ENCODE peak calls at places on chromosomes 11 and 22, in four cellular contexts. O, K, I and Q are unnamed samples.

GRCh38 chr11:47863189-47863892 is 15.2 kb upstream of the NUP160 start:
- DNase-seq in O (no peak), K (no peak), I (peak), Q (no peak)

GRCh38 chr11:46160100-46160499 is 38.8 kb upstream of the PHF21A start:
- DNase-seq in O (no peak), K (no peak), I (no peak), Q (no peak)

GRCh38 chr11:120337133-120337895 is 1.1 kb downstream of the ARHGEF12 start:
- DNase-seq in O (peak), K (peak), I (no peak), Q (peak)

GRCh38 chr11:44621140-44621681 is 55.7 kb downstream of the CD82 start:
- DNase-seq in O (peak), K (peak), I (peak), Q (peak)

GRCh38 chr11:15236514-15236913 is 121.8 kb downstream of the INSC start:
- DNase-seq in O (no peak), K (no peak), I (no peak), Q (no peak)

GRCh38 chr11:46108752-46109151 is 12.5 kb downstream of the PHF21A start:
- DNase-seq in O (no peak), K (no peak), I (no peak), Q (no peak)

GRCh38 chr11:132838621-132839020 is 693.7 kb downstream of the OPCML start:
- DNase-seq in O (peak), K (no peak), I (peak), Q (no peak)

GRCh38 chr11:17381156-17381555 is 7.3 kb downstream of the KCNJ11 start:
- DNase-seq in O (no peak), K (no peak), I (peak), Q (no peak)

GRCh38 chr11:113690619-113691569 is 15.2 kb downstream of the TMPRSS5 start:
- DNase-seq in O (no peak), K (peak), I (peak), Q (no peak)

GRCh38 chr11:109552376-109552775 is 130.4 kb downstream of the C11orf87 start:
- DNase-seq in O (no peak), K (no peak), I (peak), Q (no peak)

GRCh38 chr22:24001314-24001713 is 3.9 kb downstream of the GSTT4 start:
- DNase-seq in O (no peak), K (no peak), I (no peak), Q (no peak)

GRCh38 chr22:46381142-46381541 is 45.6 kb downstream of the TRMU start:
- DNase-seq in O (no peak), K (peak), I (no peak), Q (no peak)

GRCh38 chr11:35593143-35593542 is 25.1 kb upstream of the FJX1 start:
- DNase-seq in O (no peak), K (no peak), I (peak), Q (no peak)

DNA sequence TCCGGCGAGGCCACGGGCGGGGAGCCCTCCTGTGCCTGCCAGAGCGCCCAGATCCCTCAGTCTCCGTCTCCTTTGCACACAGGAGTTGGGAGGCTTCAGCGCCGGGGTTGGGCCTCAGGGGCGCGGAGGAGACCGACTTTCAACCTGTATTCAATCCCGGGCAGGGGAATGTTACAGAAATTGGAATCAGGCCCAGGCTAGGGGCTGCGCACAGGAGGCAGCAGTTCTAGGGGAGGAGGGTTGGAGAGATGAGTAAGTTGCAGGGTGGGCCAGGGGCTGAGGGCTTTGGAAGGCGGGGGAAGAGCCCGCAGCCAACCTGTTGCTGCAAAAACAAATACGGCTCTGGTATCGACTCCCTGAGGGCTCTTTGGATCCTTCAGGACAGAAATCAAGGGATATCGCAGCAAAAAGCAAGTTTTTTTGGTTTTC is 651 bp upstream of the KCNA4 start:
- DNase-seq in O (no peak), K (peak), I (no peak), Q (no peak)
- H3K4me3 ChIP-seq in O (no peak), K (no peak), I (no peak), Q (no peak)

DNA sequence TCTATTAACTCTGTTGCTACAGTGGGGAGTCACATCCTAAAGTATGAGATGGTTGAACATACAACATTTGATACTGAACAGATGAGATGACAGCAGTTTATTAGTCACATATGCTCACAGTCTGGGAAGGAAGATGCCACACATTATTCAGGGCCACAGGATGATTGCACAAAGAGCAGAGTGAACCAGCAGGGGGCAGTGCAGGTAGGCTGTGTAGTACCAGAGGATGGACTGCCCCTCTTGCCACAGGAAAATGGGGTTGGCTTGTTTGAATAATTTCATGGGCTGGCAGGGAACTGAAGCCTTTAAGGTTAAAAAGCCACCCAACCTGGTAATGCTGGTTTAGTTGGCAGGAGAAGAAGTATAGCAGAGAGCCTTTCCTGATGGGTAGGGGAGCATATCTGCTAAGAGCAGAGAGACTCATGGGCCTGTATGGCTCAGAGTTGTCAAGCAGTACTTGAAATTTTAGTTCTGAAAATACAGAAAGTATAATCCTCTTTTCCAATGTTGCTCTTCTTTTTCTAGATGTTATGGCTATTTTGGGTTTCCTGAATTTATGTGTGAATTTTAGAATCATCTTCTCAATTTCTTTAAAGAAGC is 180.4 kb upstream of the B3GAT1 start:
- DNase-seq in O (no peak), K (no peak), I (no peak), Q (no peak)
- H3K4me3 ChIP-seq in O (no peak), K (no peak), I (no peak), Q (no peak)

GRCh38 chr11:76823481-76824028 is 37.2 kb upstream of the ACER3 start:
- DNase-seq in O (peak), K (no peak), I (peak), Q (peak)
- H3K4me3 ChIP-seq in O (no peak), K (no peak), I (no peak), Q (peak)

GRCh38 chr11:125465254-125465653 is 30.8 kb downstream of the FEZ1 start:
- DNase-seq in O (no peak), K (no peak), I (no peak), Q (no peak)
- H3K4me3 ChIP-seq in O (no peak), K (no peak), I (no peak), Q (no peak)